ENCODE peak calls at places on chromosomes 13 and 19, in seven cellular contexts. D is foreskin fibroblast, O is heart right ventricle, S is fibroblast of lung, J is cardiac fibroblast, H is NT2/D1, G is GM23248. P is an unnamed sample.

GRCh38 chr13:67224148-67224846 is 5.8 kb downstream of the PCDH9 start:
- DNase-seq in H (peak), J (peak), G (peak), S (peak), O (peak), D (peak), P (peak)

GRCh38 chr13:74210693-74211393 is 76.6 kb upstream of the KLF12 start:
- DNase-seq in H (no peak), S (peak), G (peak), O (no peak), J (peak), D (peak), P (peak)

GRCh38 chr13:53775807-53776206 is 747.2 kb downstream of the OLFM4 start:
- DNase-seq in J (no peak), S (no peak), G (no peak), O (no peak), D (no peak), H (no peak), P (no peak)

GRCh38 chr19:44856438-44857083 is 10.5 kb downstream of the NECTIN2 start:
- DNase-seq in H (no peak), O (no peak), D (no peak), G (no peak), J (no peak), S (peak), P (no peak)

GRCh38 chr19:10126213-10126639 is 6.5 kb upstream of the EIF3G start:
- DNase-seq in G (no peak), D (no peak), O (no peak), J (no peak), H (no peak), S (no peak), P (no peak)

GRCh38 chr13:72400859-72401258 is 326.6 kb downstream of the MZT1 start:
- DNase-seq in O (no peak), H (no peak), G (no peak), D (no peak), S (no peak), J (no peak), P (no peak)

GRCh38 chr13:112545866-112546265 is 42.1 kb downstream of the TUBGCP3 start:
- DNase-seq in O (no peak), D (peak), J (peak), S (peak), G (peak), H (no peak), P (no peak)

GRCh38 chr19:12159773-12160414 is 3.0 kb upstream of the ZNF136 start:
- DNase-seq in G (no peak), D (no peak), O (no peak), J (no peak), H (no peak), S (no peak), P (no peak)

GRCh38 chr13:26019881-26020535 is 31.8 kb downstream of the SHISA2 start:
- DNase-seq in H (no peak), J (peak), G (peak), S (peak), D (peak), O (no peak), P (peak)

GRCh38 chr13:102793583-102794355 is 5.0 kb downstream of the POGLUT2 start:
- DNase-seq in G (no peak), H (no peak), D (no peak), O (no peak), J (no peak), S (no peak), P (no peak)

GRCh38 chr19:29618871-29619270 is 12.8 kb downstream of the POP4 start:
- DNase-seq in H (no peak), O (no peak), S (no peak), D (no peak), G (no peak), J (no peak), P (no peak)

GRCh38 chr13:39788097-39788496 is 132.6 kb downstream of the COG6 start:
- DNase-seq in D (no peak), S (no peak), H (no peak), G (no peak), J (no peak), O (peak), P (peak)

GRCh38 chr13:60662595-60662994 is 265.6 kb downstream of the TDRD3 start:
- DNase-seq in H (no peak), S (no peak), G (no peak), D (no peak), J (no peak), O (no peak), P (no peak)

GRCh38 chr19:50209131-50209530 is 5.7 kb downstream of the MYH14 start:
- DNase-seq in G (no peak), H (no peak), S (no peak), O (no peak), J (no peak), D (no peak), P (no peak)

GRCh38 chr19:35476149-35476548 is 14.1 kb downstream of the KRTDAP start:
- DNase-seq in O (no peak), D (no peak), H (no peak), S (no peak), J (no peak), G (no peak), P (no peak)

GRCh38 chr13:49791214-49791752 is 1.2 kb downstream of the KPNA3 start:
- DNase-seq in G (peak), D (peak), J (peak), O (no peak), H (peak), S (peak), P (peak)

GRCh38 chr13:99356216-99357089 is 49.3 kb upstream of the GPR183 start:
- DNase-seq in H (no peak), O (peak), D (no peak), S (peak), G (peak), J (peak), P (no peak)

GRCh38 chr13:99353836-99354235 is 46.6 kb upstream of the GPR183 start:
- DNase-seq in J (no peak), D (peak), O (no peak), H (no peak), S (peak), G (peak), P (no peak)

GRCh38 chr13:99357149-99357596 is 50.0 kb upstream of the GPR183 start:
- DNase-seq in J (peak), H (no peak), G (peak), O (no peak), D (peak), S (peak), P (no peak)

GRCh38 chr13:99354371-99354951 is 47.3 kb upstream of the GPR183 start:
- DNase-seq in O (no peak), G (peak), D (peak), H (no peak), J (no peak), S (no peak), P (no peak)

DNA sequence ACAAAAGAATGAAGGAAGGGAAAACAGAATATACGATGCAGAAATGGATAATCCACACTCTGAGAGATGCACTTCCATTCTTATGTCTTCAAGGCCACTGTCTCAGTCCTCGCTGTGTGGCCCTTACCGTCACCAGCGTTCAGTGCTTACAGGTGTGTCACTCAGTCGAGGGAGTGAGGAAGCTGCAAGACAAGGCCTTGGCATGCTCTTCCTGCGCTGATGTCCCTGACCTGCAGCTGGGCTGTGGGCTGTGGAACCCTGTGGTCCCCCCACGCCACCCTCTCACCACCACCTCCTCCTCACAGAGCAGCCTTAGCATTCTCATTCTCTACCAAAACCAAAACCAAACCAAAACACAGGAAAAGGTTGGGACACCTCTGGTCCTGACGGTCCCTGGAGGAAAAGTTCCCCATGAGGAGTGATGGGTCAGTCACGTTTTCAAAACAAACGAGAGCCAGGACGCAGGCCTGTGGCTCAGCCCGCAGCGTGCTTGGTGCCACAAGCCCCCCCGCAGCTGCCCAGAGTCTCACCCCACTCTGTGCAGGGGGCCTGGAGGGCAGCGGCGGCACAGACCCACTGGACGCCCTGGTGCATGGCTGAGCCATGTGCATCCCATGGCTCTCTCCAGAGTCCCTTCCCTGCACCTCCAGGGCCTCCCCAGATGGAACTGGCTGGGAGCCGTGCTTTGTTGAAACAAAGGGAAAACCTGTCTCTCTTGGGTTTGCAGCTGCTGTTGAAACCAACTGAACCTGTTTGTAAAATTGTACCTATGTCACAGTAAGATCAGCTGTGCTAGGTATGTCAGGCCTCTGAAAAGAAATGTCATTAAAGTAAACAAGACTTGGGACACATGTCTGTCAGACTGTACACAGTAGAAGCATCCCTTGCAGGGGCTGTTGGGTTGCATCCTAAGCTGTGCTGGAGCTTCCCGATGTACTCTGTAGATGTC is 48.3 kb upstream of the GPR183 start:
- DNase-seq in J (no peak), O (no peak), H (no peak), S (no peak), G (no peak), D (no peak), P (no peak)
- H3K4me3 ChIP-seq in J (no peak), O (no peak), H (no peak), S (no peak), G (no peak), D (no peak), P (no peak)

DNA sequence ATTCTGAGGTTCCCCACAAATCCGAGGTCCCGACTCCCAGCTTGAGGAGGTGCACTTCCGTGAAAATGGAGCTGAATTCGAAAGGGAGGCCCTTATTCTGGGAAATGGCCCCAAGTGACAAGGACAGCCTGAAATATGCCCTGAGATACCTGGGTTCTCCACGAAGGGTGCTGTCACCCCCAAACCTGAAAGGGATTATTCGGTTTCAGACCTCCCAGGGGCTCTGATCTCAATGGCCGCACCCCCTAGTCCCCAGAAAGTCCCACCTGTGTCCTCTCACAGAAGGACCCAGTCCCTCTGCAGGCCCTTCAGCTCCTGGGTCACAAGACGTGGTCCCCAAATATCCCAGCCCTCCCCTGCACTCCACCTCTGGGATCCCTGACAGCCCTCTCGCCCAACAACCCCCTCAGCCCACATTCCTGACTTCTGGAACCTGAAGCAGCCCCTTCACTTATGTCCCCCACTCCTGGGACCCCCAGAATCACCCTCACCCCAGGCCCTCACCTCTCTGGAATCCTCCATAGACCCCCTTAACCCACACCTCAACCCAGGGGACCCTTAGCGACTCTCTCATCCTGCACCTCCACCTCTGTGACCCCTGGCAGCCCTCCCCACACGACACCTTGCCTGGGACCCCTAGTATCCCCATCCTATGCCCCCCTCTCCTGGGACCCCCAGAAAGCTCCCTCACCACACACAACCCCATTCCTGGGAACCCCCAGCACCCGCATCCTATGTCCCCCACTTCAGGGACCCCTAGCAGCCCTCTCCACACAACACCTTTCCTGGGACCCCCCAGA is 597 bp downstream of the SYNGR4 start:
- DNase-seq in O (no peak), D (no peak), S (no peak), J (no peak), H (no peak), G (no peak), P (no peak)
- H3K4me3 ChIP-seq in O (peak), D (peak), S (peak), J (peak), H (no peak), G (peak), P (no peak)

DNA sequence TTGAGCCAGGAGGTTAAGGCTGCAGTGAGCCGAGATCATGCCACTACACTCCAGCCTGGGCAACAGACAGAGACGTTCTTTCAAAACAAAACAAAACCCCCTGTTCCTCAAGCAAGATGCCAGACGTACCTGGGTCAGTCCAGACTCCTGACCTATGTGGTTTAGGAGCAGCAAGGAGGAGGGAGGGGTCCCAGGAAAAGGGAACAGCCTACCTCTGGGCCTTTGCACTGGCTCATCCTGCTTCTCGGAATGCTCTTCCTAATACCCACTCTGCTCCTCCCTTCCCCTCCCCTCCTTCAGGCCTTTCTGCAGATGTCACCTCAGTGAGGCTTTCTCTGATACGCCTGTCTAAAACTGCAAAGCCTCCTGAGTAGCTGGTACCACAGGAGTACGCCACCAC is 9.5 kb downstream of the RINL start:
- DNase-seq in S (no peak), O (no peak), G (no peak), J (no peak), H (no peak), D (no peak), P (no peak)
- H3K4me3 ChIP-seq in S (no peak), O (no peak), G (no peak), J (no peak), H (no peak), D (no peak), P (no peak)

GRCh38 chr19:17539288-17540117 is 15.9 kb upstream of the COLGALT1 start:
- DNase-seq in H (peak), D (peak), G (peak), S (peak), O (peak), J (peak), P (peak)
- H3K4me3 ChIP-seq in H (peak), D (peak), G (peak), S (peak), O (peak), J (peak), P (peak)

GRCh38 chr13:50991624-50992610 is 82.3 kb downstream of the RNASEH2B start:
- DNase-seq in J (no peak), O (no peak), H (no peak), S (no peak), G (no peak), D (no peak), P (no peak)

GRCh38 chr13:50993908-50994307 is 84.3 kb downstream of the RNASEH2B start:
- DNase-seq in O (no peak), S (no peak), H (no peak), G (peak), J (peak), D (peak), P (peak)

GRCh38 chr13:50995870-50996269 is 86.3 kb downstream of the RNASEH2B start:
- DNase-seq in J (no peak), S (no peak), O (no peak), D (no peak), H (no peak), G (no peak), P (peak)

GRCh38 chr13:50993371-50993770 is 83.8 kb downstream of the RNASEH2B start:
- DNase-seq in H (no peak), S (no peak), J (no peak), G (no peak), D (no peak), O (no peak), P (no peak)

DNA sequence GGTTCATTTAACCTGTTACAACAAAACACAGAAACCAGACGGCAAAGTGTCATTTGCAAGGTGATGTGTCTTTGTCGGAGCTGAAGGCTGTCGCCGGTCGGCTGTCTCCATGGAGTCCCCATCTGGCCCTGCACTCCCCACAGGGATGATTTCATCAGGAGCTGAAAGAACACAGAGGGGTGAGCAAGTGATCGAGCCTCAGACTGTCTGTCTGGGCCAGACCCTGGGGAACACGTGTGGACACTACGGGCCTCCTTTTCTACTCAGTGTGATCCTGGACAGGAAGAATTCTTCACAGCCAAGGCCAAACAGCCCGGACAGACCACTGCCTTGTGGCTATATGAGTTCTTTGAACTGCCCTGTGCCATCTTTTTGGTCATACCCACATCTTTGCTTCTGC is 85.1 kb downstream of the RNASEH2B start:
- DNase-seq in H (no peak), D (no peak), O (no peak), S (no peak), G (no peak), J (no peak), P (no peak)
- H3K4me3 ChIP-seq in H (no peak), D (no peak), O (no peak), S (no peak), G (no peak), J (no peak), P (no peak)

GRCh38 chr13:82848766-82849165 is 1033.5 kb downstream of the SLITRK1 start:
- DNase-seq in O (no peak), S (no peak), H (no peak), G (no peak), J (no peak), D (no peak), P (no peak)
- H3K4me3 ChIP-seq in O (no peak), S (no peak), H (no peak), G (no peak), J (no peak), D (no peak), P (no peak)

GRCh38 chr19:2053601-2054389 is 2.8 kb upstream of the MKNK2 start:
- DNase-seq in H (no peak), D (no peak), G (no peak), O (peak), S (no peak), J (peak), P (no peak)

GRCh38 chr19:2050349-2050990 is 574 bp downstream of the MKNK2 start:
- DNase-seq in S (no peak), J (no peak), G (peak), H (no peak), O (no peak), D (peak), P (no peak)

GRCh38 chr19:2050991-2051770 is at the start of gene MKNK2:
- DNase-seq in G (peak), O (peak), J (peak), D (peak), S (peak), H (peak), P (peak)

GRCh38 chr19:2049741-2050348 is 1.2 kb downstream of the MKNK2 start:
- DNase-seq in G (peak), D (peak), J (peak), H (no peak), S (peak), O (peak), P (peak)

DNA sequence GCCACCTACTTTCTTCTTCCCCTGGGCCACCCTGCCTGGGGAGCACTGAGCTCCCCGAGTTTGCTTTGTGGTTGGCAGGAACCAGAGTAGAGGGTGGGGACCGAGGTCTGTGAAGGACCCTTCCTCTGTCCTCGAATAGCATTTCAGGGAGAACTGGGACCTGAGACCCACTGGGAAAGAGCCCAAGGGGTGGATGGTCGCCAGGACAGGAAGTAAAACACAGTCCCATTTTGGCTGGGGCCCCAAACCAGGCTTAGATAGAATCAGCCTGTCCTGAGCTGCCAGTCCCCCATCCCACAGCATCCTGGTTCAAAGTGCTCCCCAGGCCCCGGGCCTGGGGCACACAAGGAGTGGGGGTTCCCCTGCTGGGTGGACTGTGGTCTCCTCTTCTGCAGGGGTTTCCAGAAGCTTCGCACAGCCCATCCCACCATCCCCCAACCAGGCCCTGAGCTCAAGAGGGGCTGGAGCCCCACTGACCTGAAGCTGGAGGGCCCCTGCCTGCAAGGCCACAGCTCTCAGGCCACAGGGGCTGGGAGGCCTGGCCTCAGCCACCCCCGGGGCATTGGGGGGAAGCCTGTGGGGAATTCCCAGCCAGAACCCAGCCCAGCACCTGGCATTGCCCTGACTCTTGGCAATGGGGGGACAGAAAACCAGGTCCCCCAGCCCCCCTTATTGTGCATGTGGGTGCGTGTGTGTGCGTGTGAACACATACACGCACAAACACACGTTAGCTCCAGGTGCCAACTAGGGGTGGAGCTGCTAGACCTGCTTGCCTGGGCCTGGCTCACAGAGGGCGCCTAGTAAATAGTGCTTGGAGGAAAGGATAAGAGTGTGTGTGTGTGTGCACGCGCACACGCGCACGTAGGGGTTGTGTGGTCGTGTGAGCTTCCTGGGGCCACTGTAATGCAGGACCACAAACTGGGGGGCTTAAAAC is 994 bp upstream of the MKNK2 start:
- DNase-seq in S (no peak), D (no peak), G (no peak), H (no peak), J (peak), O (peak), P (no peak)
- H3K4me3 ChIP-seq in S (no peak), D (no peak), G (peak), H (peak), J (no peak), O (peak), P (peak)